ENCODE peak calls at places on chromosomes 16 and 17, in five cellular contexts. T is cardiac fibroblast; O is CD8-positive, alpha-beta T cell; K is AG10803; H is A549. U is an unnamed sample.

GRCh38 chr17:41552455-41552854 is 19.4 kb downstream of the KRT9 start:
- DNase-seq in K (no peak), H (no peak), T (no peak), O (no peak), U (no peak)

GRCh38 chr17:9928601-9929341 is 23.7 kb upstream of the RCVRN start:
- DNase-seq in T (peak), H (peak), O (no peak), K (peak), U (peak)

GRCh38 chr17:31393749-31394146 is 2.3 kb downstream of the RAB11FIP4 start:
- DNase-seq in H (no peak), K (no peak), T (no peak), O (no peak), U (no peak)

GRCh38 chr16:87924041-87924851 is 12.1 kb downstream of the CA5A start:
- DNase-seq in T (no peak), O (no peak), H (no peak), K (no peak), U (no peak)

GRCh38 chr17:14304876-14305636 is 4.2 kb downstream of the HS3ST3B1 start:
- DNase-seq in O (no peak), H (no peak), T (no peak), K (no peak), U (peak)

GRCh38 chr17:58248955-58249269 is 10.5 kb downstream of the LPO start:
- DNase-seq in O (no peak), K (no peak), H (no peak), T (no peak), U (no peak)

GRCh38 chr17:9805769-9806168 is 14.4 kb upstream of the DHRS7C start:
- DNase-seq in H (no peak), K (no peak), O (no peak), T (no peak), U (no peak)

GRCh38 chr16:82653550-82654511 is 27.1 kb downstream of the CDH13 start:
- DNase-seq in H (peak), O (peak), T (peak), K (peak), U (peak)

GRCh38 chr17:27489045-27489715 is 32.9 kb downstream of the KSR1 start:
- DNase-seq in H (peak), O (no peak), K (peak), T (peak), U (no peak)

GRCh38 chr17:38798614-38799500 is 499 bp downstream of the PIP4K2B start:
- DNase-seq in T (peak), K (peak), O (peak), H (peak), U (peak)

GRCh38 chr16:14097182-14097951 is 26.2 kb downstream of the MRTFB start:
- DNase-seq in O (no peak), H (no peak), T (no peak), K (no peak), U (no peak)

GRCh38 chr16:89012622-89012995 is 35.6 kb upstream of the CBFA2T3 start:
- DNase-seq in H (no peak), O (no peak), K (no peak), T (no peak), U (no peak)

GRCh38 chr16:88045820-88046303 is 94.6 kb downstream of the BANP start:
- DNase-seq in H (no peak), K (no peak), T (no peak), O (no peak), U (no peak)

GRCh38 chr16:5350118-5350517 is 252.5 kb upstream of the EEF2KMT start:
- DNase-seq in K (no peak), O (no peak), H (no peak), T (no peak), U (no peak)

GRCh38 chr17:385195-385835 is 32.7 kb upstream of the RPH3AL start:
- DNase-seq in T (no peak), H (peak), K (no peak), O (no peak), U (peak)

GRCh38 chr16:50747206-50747956 is 5.5 kb downstream of the CYLD start:
- DNase-seq in K (no peak), T (peak), H (peak), O (no peak), U (peak)
- H3K4me3 ChIP-seq in K (no peak), T (no peak), H (no peak), O (peak), U (no peak)

DNA sequence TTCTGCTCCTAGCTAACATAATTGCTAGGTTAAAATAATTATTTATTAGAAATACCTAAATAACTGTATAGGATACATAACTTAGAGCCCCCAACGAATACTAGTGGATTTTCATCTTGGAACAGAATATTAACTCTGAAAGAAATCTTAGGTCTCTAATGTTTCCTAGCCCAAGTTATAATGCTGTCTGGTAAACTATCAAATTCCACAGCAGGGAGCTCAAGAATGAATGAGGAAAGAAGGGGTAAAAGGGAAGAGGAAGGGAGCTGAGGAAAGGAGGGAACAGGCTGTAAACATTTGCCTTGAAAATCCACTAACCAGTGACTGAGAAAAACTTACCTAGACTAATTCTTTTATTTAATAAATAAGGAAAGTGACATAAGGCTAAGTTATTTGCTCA is 93.2 kb upstream of the NACA2 start:
- DNase-seq in H (no peak), O (no peak), T (no peak), K (no peak), U (no peak)
- H3K4me3 ChIP-seq in H (no peak), O (no peak), T (no peak), K (no peak), U (no peak)

GRCh38 chr17:45339646-45340605 is 23.1 kb upstream of the MAP3K14 start:
- DNase-seq in H (no peak), O (no peak), K (no peak), T (no peak), U (no peak)
- H3K4me3 ChIP-seq in H (no peak), O (no peak), K (no peak), T (no peak), U (no peak)

GRCh38 chr17:81967244-81967532 is 6.2 kb upstream of the NOTUM start:
- DNase-seq in T (no peak), O (no peak), H (no peak), K (no peak), U (no peak)
- H3K4me3 ChIP-seq in T (no peak), O (peak), H (no peak), K (no peak), U (peak)

GRCh38 chr17:75151893-75152292 is 2.4 kb downstream of the JPT1 start:
- DNase-seq in K (no peak), T (no peak), H (no peak), O (no peak), U (no peak)
- H3K4me3 ChIP-seq in K (no peak), T (no peak), H (peak), O (no peak), U (peak)

GRCh38 chr17:50148226-50149098 is 2.0 kb downstream of the PPP1R9B start:
- DNase-seq in H (peak), O (peak), K (peak), T (peak), U (peak)

GRCh38 chr17:50146230-50146926 is 4.1 kb downstream of the PPP1R9B start:
- DNase-seq in K (no peak), T (no peak), H (no peak), O (no peak), U (no peak)

GRCh38 chr17:50145532-50146229 is 4.8 kb downstream of the PPP1R9B start:
- DNase-seq in H (no peak), K (no peak), T (no peak), O (no peak), U (no peak)

GRCh38 chr17:50147841-50148225 is 2.6 kb downstream of the PPP1R9B start:
- DNase-seq in T (peak), K (peak), O (no peak), H (peak), U (no peak)

GRCh38 chr17:50146927-50147640 is 3.4 kb downstream of the PPP1R9B start:
- DNase-seq in K (no peak), O (no peak), T (no peak), H (no peak), U (no peak)
- H3K4me3 ChIP-seq in K (peak), O (peak), T (peak), H (peak), U (no peak)